ENCODE peak calls at places on chromosomes 7 and 10, in ten cellular contexts. One of them, this sample, is unnamed.
A peak's percentile ranks its signal among the peaks of the same experiment; 100 is the strongest.

GRCh38 chr7:134290286-134290685 is 26.4 kb downstream of the SLC35B4 start:
- DNase-seq in mucosa of descending colon: no peak
- DNase-seq in left ventricle myocardium inferior: no peak
- DNase-seq in transverse colon: no peak
- DNase-seq in heart left ventricle: no peak
- DNase-seq in tibial nerve: no peak
- DNase-seq in breast epithelium: no peak
- DNase-seq in pancreas: no peak
- DNase-seq in HCT116: no peak
- DNase-seq in mammary epithelial cell: peak; percentile 52
- DNase-seq in this sample: no peak

GRCh38 chr10:63375006-63375405 is 90.8 kb downstream of the JMJD1C start:
- DNase-seq in left ventricle myocardium inferior: no peak
- DNase-seq in mucosa of descending colon: no peak
- DNase-seq in tibial nerve: no peak
- DNase-seq in heart left ventricle: no peak
- DNase-seq in HCT116: no peak
- DNase-seq in mammary epithelial cell: peak; percentile 8
- DNase-seq in transverse colon: no peak
- DNase-seq in pancreas: no peak
- DNase-seq in breast epithelium: no peak
- DNase-seq in this sample: no peak

GRCh38 chr10:124999433-125000365 is 57.8 kb downstream of the ZRANB1 start:
- DNase-seq in mammary epithelial cell: no peak
- DNase-seq in tibial nerve: no peak
- DNase-seq in transverse colon: peak; percentile 17
- DNase-seq in pancreas: peak; percentile 15
- DNase-seq in breast epithelium: peak; percentile 35
- DNase-seq in left ventricle myocardium inferior: peak; percentile 47
- DNase-seq in mucosa of descending colon: no peak
- DNase-seq in HCT116: no peak
- DNase-seq in heart left ventricle: peak; percentile 60
- DNase-seq in this sample: peak; percentile 22

GRCh38 chr10:63431962-63432797 is 33.6 kb downstream of the JMJD1C start:
- DNase-seq in left ventricle myocardium inferior: no peak
- DNase-seq in transverse colon: no peak
- DNase-seq in heart left ventricle: no peak
- DNase-seq in HCT116: no peak
- DNase-seq in mammary epithelial cell: peak; percentile 70
- DNase-seq in tibial nerve: no peak
- DNase-seq in breast epithelium: no peak
- DNase-seq in pancreas: no peak
- DNase-seq in mucosa of descending colon: no peak
- DNase-seq in this sample: no peak

GRCh38 chr10:277963-278362 is 142.7 kb downstream of the ZMYND11 start:
- DNase-seq in heart left ventricle: no peak
- DNase-seq in mammary epithelial cell: no peak
- DNase-seq in transverse colon: no peak
- DNase-seq in breast epithelium: no peak
- DNase-seq in left ventricle myocardium inferior: no peak
- DNase-seq in mucosa of descending colon: no peak
- DNase-seq in HCT116: no peak
- DNase-seq in pancreas: no peak
- DNase-seq in tibial nerve: no peak
- DNase-seq in this sample: no peak

GRCh38 chr10:114470956-114471905 is 66.9 kb upstream of the AFAP1L2 start:
- DNase-seq in breast epithelium: peak; percentile 46
- DNase-seq in tibial nerve: no peak
- DNase-seq in mucosa of descending colon: peak; percentile 78
- DNase-seq in HCT116: peak; percentile 62
- DNase-seq in heart left ventricle: peak; percentile 59
- DNase-seq in transverse colon: peak; percentile 74
- DNase-seq in pancreas: peak; percentile 63
- DNase-seq in left ventricle myocardium inferior: peak; percentile 52
- DNase-seq in mammary epithelial cell: peak; percentile 50
- DNase-seq in this sample: peak; percentile 71

GRCh38 chr7:45589915-45590678 is 15.9 kb downstream of the ADCY1 start:
- DNase-seq in transverse colon: no peak
- DNase-seq in mammary epithelial cell: no peak
- DNase-seq in heart left ventricle: no peak
- DNase-seq in breast epithelium: no peak
- DNase-seq in pancreas: no peak
- DNase-seq in mucosa of descending colon: no peak
- DNase-seq in HCT116: no peak
- DNase-seq in tibial nerve: no peak
- DNase-seq in left ventricle myocardium inferior: no peak
- DNase-seq in this sample: no peak

GRCh38 chr7:124720195-124720594 is 45.4 kb downstream of the GPR37 start:
- DNase-seq in transverse colon: no peak
- DNase-seq in pancreas: no peak
- DNase-seq in breast epithelium: no peak
- DNase-seq in mammary epithelial cell: peak; percentile 62
- DNase-seq in mucosa of descending colon: no peak
- DNase-seq in tibial nerve: no peak
- DNase-seq in HCT116: no peak
- DNase-seq in heart left ventricle: no peak
- DNase-seq in left ventricle myocardium inferior: no peak
- DNase-seq in this sample: no peak

GRCh38 chr10:81957976-81958375 is 83.0 kb downstream of the NRG3 start:
- DNase-seq in mucosa of descending colon: no peak
- DNase-seq in left ventricle myocardium inferior: no peak
- DNase-seq in HCT116: no peak
- DNase-seq in heart left ventricle: no peak
- DNase-seq in mammary epithelial cell: no peak
- DNase-seq in tibial nerve: no peak
- DNase-seq in pancreas: no peak
- DNase-seq in transverse colon: no peak
- DNase-seq in breast epithelium: no peak
- DNase-seq in this sample: no peak

GRCh38 chr10:62076872-62077271 is 175.4 kb downstream of the ARID5B start:
- DNase-seq in tibial nerve: no peak
- DNase-seq in mammary epithelial cell: peak; percentile 89
- DNase-seq in heart left ventricle: no peak
- DNase-seq in breast epithelium: no peak
- DNase-seq in transverse colon: no peak
- DNase-seq in pancreas: no peak
- DNase-seq in mucosa of descending colon: no peak
- DNase-seq in HCT116: no peak
- DNase-seq in left ventricle myocardium inferior: no peak
- DNase-seq in this sample: no peak

GRCh38 chr10:16986406-16987128 is 143.0 kb downstream of the CUBN start:
- DNase-seq in mammary epithelial cell: peak; percentile 87
- DNase-seq in transverse colon: no peak
- DNase-seq in left ventricle myocardium inferior: no peak
- DNase-seq in heart left ventricle: no peak
- DNase-seq in tibial nerve: no peak
- DNase-seq in mucosa of descending colon: no peak
- DNase-seq in pancreas: no peak
- DNase-seq in HCT116: no peak
- DNase-seq in breast epithelium: no peak
- DNase-seq in this sample: no peak

GRCh38 chr7:135189221-135189662 is 18.7 kb upstream of the CYREN start:
- DNase-seq in breast epithelium: no peak
- DNase-seq in left ventricle myocardium inferior: no peak
- DNase-seq in mammary epithelial cell: no peak
- DNase-seq in pancreas: peak; percentile 75
- DNase-seq in heart left ventricle: peak; percentile 15
- DNase-seq in transverse colon: no peak
- DNase-seq in mucosa of descending colon: no peak
- DNase-seq in tibial nerve: no peak
- DNase-seq in HCT116: no peak
- DNase-seq in this sample: no peak

GRCh38 chr7:107692501-107692900 is 31.9 kb downstream of the SLC26A4 start:
- DNase-seq in breast epithelium: no peak
- DNase-seq in left ventricle myocardium inferior: no peak
- DNase-seq in heart left ventricle: no peak
- DNase-seq in mammary epithelial cell: no peak
- DNase-seq in tibial nerve: no peak
- DNase-seq in pancreas: no peak
- DNase-seq in transverse colon: no peak
- DNase-seq in mucosa of descending colon: no peak
- DNase-seq in HCT116: no peak
- DNase-seq in this sample: no peak

GRCh38 chr7:145732521-145732920 is 384.1 kb upstream of the CNTNAP2 start:
- DNase-seq in pancreas: no peak
- DNase-seq in mucosa of descending colon: no peak
- DNase-seq in transverse colon: no peak
- DNase-seq in mammary epithelial cell: no peak
- DNase-seq in left ventricle myocardium inferior: no peak
- DNase-seq in breast epithelium: no peak
- DNase-seq in heart left ventricle: no peak
- DNase-seq in HCT116: no peak
- DNase-seq in tibial nerve: no peak
- DNase-seq in this sample: no peak

GRCh38 chr7:151756076-151756731 is 120.7 kb downstream of the PRKAG2 start:
- DNase-seq in transverse colon: peak; percentile 20
- DNase-seq in left ventricle myocardium inferior: no peak
- DNase-seq in HCT116: peak; percentile 26
- DNase-seq in mucosa of descending colon: no peak
- DNase-seq in pancreas: no peak
- DNase-seq in mammary epithelial cell: peak; percentile 40
- DNase-seq in heart left ventricle: no peak
- DNase-seq in tibial nerve: no peak
- DNase-seq in breast epithelium: no peak
- DNase-seq in this sample: no peak
- H3K4me1 ChIP-seq in transverse colon: peaks cover 20% of the 10 kb centered on the region
- H3K4me1 ChIP-seq in left ventricle myocardium inferior: peaks cover 38% of the 10 kb centered on the region
- H3K4me1 ChIP-seq in HCT116: peaks cover 52% of the 10 kb centered on the region
- H3K4me1 ChIP-seq in mucosa of descending colon: peaks cover 19% of the 10 kb centered on the region
- H3K4me1 ChIP-seq in pancreas: no peaks in the 10 kb centered on the region
- H3K4me1 ChIP-seq in mammary epithelial cell: peaks cover 35% of the 10 kb centered on the region
- H3K4me1 ChIP-seq in heart left ventricle: peaks cover 14% of the 10 kb centered on the region
- H3K4me1 ChIP-seq in tibial nerve: no peaks in the 10 kb centered on the region
- H3K4me1 ChIP-seq in breast epithelium: peaks cover 11% of the 10 kb centered on the region
- H3K4me1 ChIP-seq in this sample: peaks cover 14% of the 10 kb centered on the region

GRCh38 chr10:71970331-71970730 is 6.1 kb downstream of the CHST3 start:
- DNase-seq in breast epithelium: peak; percentile 79
- DNase-seq in tibial nerve: peak; percentile 60
- DNase-seq in pancreas: no peak
- DNase-seq in mucosa of descending colon: no peak
- DNase-seq in HCT116: no peak
- DNase-seq in transverse colon: no peak
- DNase-seq in heart left ventricle: no peak
- DNase-seq in mammary epithelial cell: peak; percentile 53
- DNase-seq in left ventricle myocardium inferior: no peak
- DNase-seq in this sample: peak; percentile 50
- TF ChIP-seq CTCF in breast epithelium: no peak
- TF ChIP-seq CTCF in tibial nerve: peak; percentile 35
- TF ChIP-seq CTCF in pancreas: no peak
- TF ChIP-seq CTCF in mucosa of descending colon: no peak
- TF ChIP-seq CTCF in HCT116: peak; percentile 33
- TF ChIP-seq CTCF in transverse colon: no peak
- TF ChIP-seq CTCF in heart left ventricle: no peak
- TF ChIP-seq CTCF in mammary epithelial cell: peak; percentile 29
- TF ChIP-seq CTCF in left ventricle myocardium inferior: peak; percentile 21
- TF ChIP-seq CTCF in this sample: no peak

DNA sequence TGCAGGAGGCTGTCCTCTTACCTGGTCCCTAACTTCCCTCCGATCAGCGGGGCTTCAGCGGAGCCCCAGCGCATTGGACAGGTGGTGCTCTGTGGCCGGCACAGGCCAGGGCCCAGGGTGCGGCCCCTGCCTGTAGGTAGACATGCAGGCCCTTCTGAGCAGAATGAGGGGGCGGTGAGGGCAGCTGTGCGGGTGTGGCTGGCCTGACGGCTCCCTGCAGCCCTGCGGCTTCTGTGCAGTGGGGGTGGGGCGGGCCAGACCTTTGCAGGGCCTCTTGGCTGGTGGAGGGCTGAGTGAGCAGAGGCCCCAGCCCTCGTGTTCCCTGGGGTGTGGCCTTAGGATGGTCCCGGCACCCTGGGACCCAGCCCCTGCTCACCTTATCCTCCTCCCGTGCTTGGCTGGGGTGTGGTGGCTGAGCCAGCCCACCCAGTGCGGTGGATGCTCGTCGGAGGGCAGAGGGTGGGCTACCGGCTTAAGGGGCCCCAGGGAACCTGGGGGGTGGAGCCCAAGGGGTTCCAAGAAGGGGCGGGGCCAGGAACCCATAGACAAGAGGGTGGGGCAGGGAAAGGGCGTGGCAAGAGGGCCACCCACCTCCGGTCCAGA is 175.2 kb upstream of the TNRC18 start:
- DNase-seq in tibial nerve: no peak
- DNase-seq in left ventricle myocardium inferior: no peak
- DNase-seq in transverse colon: peak; percentile 24
- DNase-seq in mammary epithelial cell: no peak
- DNase-seq in HCT116: no peak
- DNase-seq in mucosa of descending colon: peak; percentile 44
- DNase-seq in breast epithelium: no peak
- DNase-seq in pancreas: no peak
- DNase-seq in heart left ventricle: no peak
- DNase-seq in this sample: no peak
- H3K4me3 ChIP-seq in tibial nerve: no peak overlapping the region
- H3K4me3 ChIP-seq in left ventricle myocardium inferior: no peak overlapping the region
- H3K4me3 ChIP-seq in transverse colon: no peak overlapping the region
- H3K4me3 ChIP-seq in mammary epithelial cell: no peak overlapping the region
- H3K4me3 ChIP-seq in HCT116: peak overlapping the region; percentile 16
- H3K4me3 ChIP-seq in mucosa of descending colon: no peak overlapping the region
- H3K4me3 ChIP-seq in breast epithelium: no peak overlapping the region
- H3K4me3 ChIP-seq in pancreas: no peak overlapping the region
- H3K4me3 ChIP-seq in heart left ventricle: no peak overlapping the region
- H3K4me3 ChIP-seq in this sample: no peak overlapping the region

GRCh38 chr10:33240931-33241330 is 93.5 kb downstream of the NRP1 start:
- DNase-seq in left ventricle myocardium inferior: no peak
- DNase-seq in transverse colon: no peak
- DNase-seq in tibial nerve: no peak
- DNase-seq in pancreas: no peak
- DNase-seq in heart left ventricle: no peak
- DNase-seq in mammary epithelial cell: no peak
- DNase-seq in mucosa of descending colon: no peak
- DNase-seq in breast epithelium: no peak
- DNase-seq in HCT116: no peak
- DNase-seq in this sample: no peak
- H3K4me1 ChIP-seq in left ventricle myocardium inferior: peaks cover 84% of the 10 kb centered on the region
- H3K4me1 ChIP-seq in transverse colon: peaks cover 4% of the 10 kb centered on the region
- H3K4me1 ChIP-seq in tibial nerve: no peaks in the 10 kb centered on the region
- H3K4me1 ChIP-seq in pancreas: no peaks in the 10 kb centered on the region
- H3K4me1 ChIP-seq in heart left ventricle: peaks cover 40% of the 10 kb centered on the region
- H3K4me1 ChIP-seq in mammary epithelial cell: peaks cover 33% of the 10 kb centered on the region
- H3K4me1 ChIP-seq in mucosa of descending colon: no peaks in the 10 kb centered on the region
- H3K4me1 ChIP-seq in breast epithelium: no peaks in the 10 kb centered on the region
- H3K4me1 ChIP-seq in HCT116: peaks cover 22% of the 10 kb centered on the region
- H3K4me1 ChIP-seq in this sample: no peaks in the 10 kb centered on the region